ENCODE peak calls at places on chromosomes 4 and X, in four cellular contexts. F is endothelial cell, J is HuH-7.5, Q is AG08396. B is an unnamed sample.

GRCh38 chrX:132810964-132811712 is 147.3 kb downstream of the HS6ST2 start:
- DNase-seq in F (no peak), J (no peak), Q (no peak), B (no peak)

GRCh38 chr4:46123872-46124755 is at the start of gene GABRG1:
- DNase-seq in F (no peak), Q (no peak), J (no peak), B (no peak)

GRCh38 chr4:128823025-128823661 is 13.6 kb downstream of the JADE1 start:
- DNase-seq in Q (peak), J (no peak), F (no peak), B (peak)

GRCh38 chr4:99679204-99679603 is 21.6 kb upstream of the C4orf54 start:
- DNase-seq in F (no peak), Q (no peak), J (no peak), B (no peak)

GRCh38 chrX:129522184-129523059 is 868 bp downstream of the SMARCA1 start:
- DNase-seq in F (peak), Q (peak), J (peak), B (peak)

GRCh38 chr4:39613093-39613656 is 25.5 kb downstream of the SMIM14 start:
- DNase-seq in Q (peak), F (no peak), J (no peak), B (peak)

GRCh38 chr4:165464338-165464737 is 85.5 kb downstream of the CPE start:
- DNase-seq in J (no peak), Q (no peak), F (no peak), B (no peak)

GRCh38 chr4:7201351-7202305 is 9.3 kb downstream of the SORCS2 start:
- DNase-seq in J (no peak), Q (no peak), F (no peak), B (no peak)

GRCh38 chrX:124829930-124830329 is 483.6 kb downstream of the SH2D1A start:
- DNase-seq in F (no peak), Q (no peak), J (no peak), B (no peak)

GRCh38 chrX:9144643-9145290 is 110.8 kb upstream of the FAM9B start:
- DNase-seq in Q (no peak), F (no peak), J (no peak), B (peak)

GRCh38 chrX:54481751-54482150 is 14.3 kb downstream of the FGD1 start:
- DNase-seq in J (no peak), Q (no peak), F (peak), B (no peak)

GRCh38 chr4:1002131-1002630 is 9.0 kb upstream of the SLC26A1 start:
- DNase-seq in F (no peak), J (no peak), Q (no peak), B (peak)

GRCh38 chrX:124263743-124264142 is 68.7 kb upstream of the TEX13D start:
- DNase-seq in Q (no peak), F (no peak), J (no peak), B (no peak)

GRCh38 chr4:113921089-113921842 is 58.2 kb downstream of the ARSJ start:
- DNase-seq in Q (no peak), F (no peak), J (no peak), B (no peak)

GRCh38 chrX:119189586-119189985 is 46.5 kb upstream of the PGRMC1 start:
- DNase-seq in J (no peak), Q (no peak), F (no peak), B (peak)

GRCh38 chrX:21802844-21803243 is 36.6 kb upstream of the MBTPS2 start:
- DNase-seq in J (no peak), F (no peak), Q (no peak), B (no peak)

GRCh38 chr4:53019485-53020382 is 157.6 kb downstream of the RASL11B start:
- DNase-seq in Q (peak), F (no peak), J (peak), B (peak)

GRCh38 chrX:150508461-150509367 is 59.7 kb upstream of the MTM1 start:
- DNase-seq in F (peak), J (no peak), Q (peak), B (peak)

GRCh38 chr4:47287735-47288134 is 175.8 kb downstream of the COMMD8 start:
- DNase-seq in F (no peak), J (no peak), Q (peak), B (peak)

GRCh38 chr4:38283724-38284123 is 323.5 kb downstream of the PTTG2 start:
- DNase-seq in Q (no peak), J (no peak), F (no peak), B (no peak)

GRCh38 chrX:21975827-21976226 is 35.3 kb downstream of the SMS start:
- DNase-seq in J (no peak), Q (peak), F (no peak), B (no peak)